ENCODE peak calls at places on chromosomes 12 and 14, in seven cellular contexts. O is H1, H is K562, T is HepG2, N is GM12878, S is SK-N-SH, V is Panc1. U is an unnamed sample.

GRCh38 chr14:58752782-58753181 is 115.0 kb downstream of the DACT1 start:
- DNase-seq in O (no peak), H (no peak), T (peak; percentile 18), N (no peak), S (no peak), V (no peak), U (no peak)

GRCh38 chr14:44778562-44778961 is 183.2 kb downstream of the KLHL28 start:
- DNase-seq in O (no peak), H (no peak), T (no peak), N (no peak), S (no peak), V (no peak), U (no peak)

GRCh38 chr14:100289916-100290606 is 16.2 kb downstream of the SLC25A29 start:
- DNase-seq in O (peak; percentile 52), H (no peak), T (no peak), N (no peak), S (peak; percentile 47), V (no peak), U (no peak)

GRCh38 chr12:50641566-50641965 is 122.3 kb upstream of the ATF1 start:
- DNase-seq in O (no peak), H (peak; percentile 66), T (no peak), N (no peak), S (no peak), V (no peak), U (no peak)

GRCh38 chr12:89525002-89525823 is 617 bp upstream of the GALNT4 start:
- DNase-seq in O (peak; percentile 78), H (peak; percentile 46), T (peak; percentile 17), N (no peak), S (peak; percentile 73), V (no peak), U (no peak)

GRCh38 chr12:92861381-92861780 is 67.7 kb downstream of the EEA1 start:
- DNase-seq in O (no peak), H (no peak), T (no peak), N (no peak), S (no peak), V (no peak), U (no peak)

GRCh38 chr12:102869571-102869970 is 47.5 kb downstream of the PAH start:
- DNase-seq in O (no peak), H (no peak), T (no peak), N (no peak), S (no peak), V (no peak), U (no peak)

GRCh38 chr12:32400114-32400672 is 835 bp downstream of the FGD4 start:
- DNase-seq in O (peak; percentile 81), H (peak; percentile 9), T (no peak), N (no peak), S (peak; percentile 30), V (no peak), U (peak; percentile 7)

GRCh38 chr12:90250766-90251165 is 542.1 kb upstream of the ATP2B1 start:
- DNase-seq in O (no peak), H (no peak), T (no peak), N (no peak), S (no peak), V (no peak), U (no peak)

GRCh38 chr14:98131406-98131805 is 1140.6 kb downstream of the BCL11B start:
- DNase-seq in O (no peak), H (no peak), T (no peak), N (no peak), S (no peak), V (no peak), U (no peak)

GRCh38 chr14:51967521-51967920 is 21.8 kb upstream of the RTRAF start:
- DNase-seq in O (no peak), H (no peak), T (no peak), N (no peak), S (no peak), V (no peak), U (no peak)

GRCh38 chr14:65164068-65164824 is 61.9 kb upstream of the MAX start:
- DNase-seq in O (no peak), H (peak; percentile 35), T (peak; percentile 43), N (no peak), S (peak; percentile 63), V (no peak), U (peak; percentile 51)

GRCh38 chr14:101559250-101559623 is 2.1 kb upstream of the DIO3 start:
- DNase-seq in O (no peak), H (no peak), T (no peak), N (no peak), S (peak; percentile 26), V (no peak), U (no peak)
- H3K4me3 ChIP-seq in O (no peak overlapping the region), H (no peak overlapping the region), T (no peak overlapping the region), N (no peak overlapping the region), S (peak overlapping the region; percentile 43), V (peak overlapping the region; percentile 47), U (no peak overlapping the region)

GRCh38 chr14:35944847-35945246 is 118.7 kb downstream of the BRMS1L start:
- DNase-seq in O (peak; percentile 67), H (peak; percentile 5), T (peak; percentile 57), N (no peak), S (peak; percentile 17), V (no peak), U (peak; percentile 64)
- TF ChIP-seq SIN3A in O (no peak), H (no peak), T (no peak), N (no peak), S (no peak), V (no peak), U (no peak)

DNA sequence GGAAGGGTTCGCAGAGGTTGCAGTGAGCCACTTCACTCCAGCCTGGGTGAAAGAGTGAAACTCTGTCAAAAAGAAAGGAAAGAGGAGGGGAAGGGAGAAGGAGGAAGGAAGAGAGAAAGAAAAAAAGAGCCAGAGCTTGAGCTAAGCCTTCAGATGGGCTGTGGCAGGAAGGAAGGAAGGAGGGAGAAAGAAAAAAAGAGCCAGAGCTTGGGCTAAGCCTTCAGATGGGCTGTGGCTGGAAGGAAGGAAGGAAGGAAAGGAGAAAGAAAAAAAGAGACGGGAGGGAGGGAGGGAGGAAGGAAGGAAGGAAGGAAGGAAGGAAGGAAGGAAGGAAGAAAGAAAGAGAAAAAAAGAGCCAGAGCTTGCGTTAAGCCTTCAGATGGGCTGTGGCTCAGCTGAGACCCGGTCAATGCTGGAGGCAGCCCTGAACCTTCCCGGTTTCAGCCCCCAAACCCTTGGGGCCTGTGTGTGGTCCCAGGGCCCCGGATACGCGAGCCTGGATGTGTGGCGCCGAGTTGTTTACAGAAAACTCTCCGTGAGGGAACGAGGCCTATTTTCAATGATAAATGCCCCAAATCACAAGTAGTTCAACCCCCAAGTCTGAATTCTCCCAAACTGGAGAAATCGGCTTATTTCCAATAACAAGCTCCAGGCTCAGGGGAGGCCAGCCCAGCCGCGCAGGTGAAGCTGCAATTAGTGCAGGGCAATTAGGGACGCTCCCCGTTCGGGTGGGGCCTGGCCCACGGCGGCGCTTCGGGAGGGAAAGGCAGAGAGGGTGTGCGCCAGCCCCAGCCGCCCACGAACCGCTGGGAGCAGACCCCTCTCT is 13.8 kb upstream of the ANKRD9 start:
- DNase-seq in O (no peak), H (no peak), T (no peak), N (no peak), S (no peak), V (no peak), U (no peak)
- H3K4me3 ChIP-seq in O (no peak overlapping the region), H (no peak overlapping the region), T (no peak overlapping the region), N (no peak overlapping the region), S (no peak overlapping the region), V (peak overlapping the region; percentile 56), U (no peak overlapping the region)

DNA sequence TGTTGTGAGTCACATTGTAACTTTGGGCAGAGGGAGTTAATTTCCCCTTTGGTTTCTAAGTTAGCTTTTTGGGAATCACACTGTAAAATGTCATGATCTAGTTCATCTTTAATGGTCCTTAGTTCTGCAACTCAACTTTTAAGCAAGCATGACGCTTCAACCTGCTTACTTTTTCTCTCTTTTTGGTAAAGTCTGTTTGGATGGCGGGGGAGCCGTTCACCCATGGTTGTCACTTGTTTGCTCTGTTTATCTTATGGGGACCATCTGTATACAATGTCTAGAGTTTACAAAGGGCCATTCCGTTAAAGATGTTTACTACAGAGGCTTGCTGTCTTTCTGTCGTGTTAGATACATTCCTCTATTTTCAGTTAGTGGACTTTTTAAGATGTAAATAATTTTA is 172.0 kb downstream of the SRGAP1 start:
- DNase-seq in O (no peak), H (no peak), T (no peak), N (no peak), S (no peak), V (no peak), U (no peak)
- TF ChIP-seq SIN3A in O (no peak), H (no peak), T (no peak), N (no peak), S (no peak), V (no peak), U (no peak)

U was measured in HCT116.